ENCODE peak calls at places on chromosome 1, in six cellular contexts. P is H1, S is K562, Q is HCT116, F is GM12878, I is HepG2. V is an unnamed sample.

GRCh38 chr1:27545876-27546275 is 55.9 kb upstream of the WASF2 start:
- DNase-seq in P (no peak), S (no peak), Q (no peak), F (no peak), I (no peak), V (no peak)

GRCh38 chr1:27341525-27342252 is at the start of gene SYTL1:
- DNase-seq in P (no peak), S (peak), Q (peak), F (no peak), I (peak), V (no peak)

GRCh38 chr1:210362526-210362925 is 33.8 kb downstream of the HHAT start:
- DNase-seq in P (no peak), S (no peak), Q (no peak), F (no peak), I (no peak), V (no peak)

GRCh38 chr1:226814751-226815496 is 55.5 kb upstream of the PSEN2 start:
- DNase-seq in P (no peak), S (no peak), Q (peak), F (no peak), I (no peak), V (no peak)

GRCh38 chr1:230917284-230918135 is 49.2 kb upstream of the C1orf198 start:
- DNase-seq in P (peak), S (peak), Q (peak), F (peak), I (peak), V (peak)

GRCh38 chr1:64864018-64864945 is 102.1 kb downstream of the JAK1 start:
- DNase-seq in P (no peak), S (peak), Q (peak), F (peak), I (no peak), V (no peak)

GRCh38 chr1:53065391-53065790 is 3.4 kb downstream of the PODN start:
- DNase-seq in P (no peak), S (no peak), Q (no peak), F (no peak), I (no peak), V (no peak)

GRCh38 chr1:3650248-3651010 is 526 bp upstream of the WRAP73 start:
- DNase-seq in P (no peak), S (no peak), Q (no peak), F (no peak), I (no peak), V (no peak)

GRCh38 chr1:94265931-94266330 is 28.5 kb upstream of the ARHGAP29 start:
- DNase-seq in P (no peak), S (no peak), Q (no peak), F (no peak), I (no peak), V (no peak)

GRCh38 chr1:230568008-230568407 is 74.3 kb upstream of the COG2 start:
- DNase-seq in P (no peak), S (no peak), Q (peak), F (no peak), I (peak), V (peak)

GRCh38 chr1:187696092-187696491 is 867.3 kb downstream of the PLA2G4A start:
- DNase-seq in P (no peak), S (no peak), Q (no peak), F (no peak), I (no peak), V (no peak)

GRCh38 chr1:164320780-164321683 is 238.0 kb upstream of the PBX1 start:
- DNase-seq in P (peak), S (no peak), Q (no peak), F (no peak), I (no peak), V (peak)

GRCh38 chr1:211814313-211814712 is 16.2 kb downstream of the LPGAT1 start:
- DNase-seq in P (no peak), S (no peak), Q (no peak), F (no peak), I (no peak), V (no peak)

GRCh38 chr1:25033828-25034451 is 103.9 kb upstream of the RUNX3 start:
- DNase-seq in P (no peak), S (no peak), Q (no peak), F (no peak), I (no peak), V (no peak)

GRCh38 chr1:207244409-207244801 is 77.1 kb upstream of the CD55 start:
- DNase-seq in P (no peak), S (no peak), Q (no peak), F (no peak), I (no peak), V (no peak)

GRCh38 chr1:159854101-159854692 is 8.3 kb downstream of the VSIG8 start:
- DNase-seq in P (no peak), S (no peak), Q (no peak), F (no peak), I (no peak), V (peak)

GRCh38 chr1:93735722-93736121 is 54.1 kb upstream of the BCAR3 start:
- DNase-seq in P (no peak), S (no peak), Q (no peak), F (no peak), I (no peak), V (no peak)

GRCh38 chr1:145849356-145850165 is 4.1 kb downstream of the NUDT17 start:
- DNase-seq in P (no peak), S (peak), Q (no peak), F (no peak), I (no peak), V (peak)

GRCh38 chr1:28144203-28145135 is 32.0 kb downstream of the PTAFR start:
- DNase-seq in P (no peak), S (peak), Q (no peak), F (peak), I (peak), V (no peak)

GRCh38 chr1:29372108-29372507 is 135.8 kb downstream of the PTPRU start:
- DNase-seq in P (no peak), S (no peak), Q (no peak), F (no peak), I (no peak), V (no peak)

GRCh38 chr1:5200006-5200405 is 545.6 kb downstream of the AJAP1 start:
- DNase-seq in P (no peak), S (no peak), Q (no peak), F (no peak), I (no peak), V (no peak)

GRCh38 chr1:156749429-156750118 is 1.9 kb downstream of the HDGF start:
- DNase-seq in P (no peak), S (no peak), Q (no peak), F (no peak), I (peak), V (no peak)

GRCh38 chr1:172394167-172394751 is 26.2 kb upstream of the C1orf105 start:
- DNase-seq in P (no peak), S (no peak), Q (no peak), F (peak), I (peak), V (no peak)

GRCh38 chr1:1683104-1683905 is 9.3 kb downstream of the SLC35E2B start:
- DNase-seq in P (no peak), S (peak), Q (no peak), F (no peak), I (no peak), V (no peak)

GRCh38 chr1:165910764-165911421 is 83.5 kb downstream of the UCK2 start:
- DNase-seq in P (no peak), S (no peak), Q (no peak), F (no peak), I (peak), V (no peak)

GRCh38 chr1:145720556-145720877 is 1.2 kb downstream of the CD160 start:
- DNase-seq in P (no peak), S (no peak), Q (peak), F (no peak), I (no peak), V (no peak)

GRCh38 chr1:209672705-209673630 is 2.2 kb upstream of the G0S2 start:
- DNase-seq in P (no peak), S (no peak), Q (no peak), F (peak), I (no peak), V (no peak)

GRCh38 chr1:38310079-38310478 is 263.5 kb upstream of the POU3F1 start:
- DNase-seq in P (no peak), S (peak), Q (no peak), F (no peak), I (no peak), V (no peak)

GRCh38 chr1:31413405-31414005 is 492 bp downstream of the SERINC2 start:
- DNase-seq in P (no peak), S (peak), Q (no peak), F (no peak), I (no peak), V (peak)

GRCh38 chr1:221839794-221840395 is 98.0 kb upstream of the DUSP10 start:
- DNase-seq in P (no peak), S (no peak), Q (peak), F (peak), I (peak), V (no peak)

DNA sequence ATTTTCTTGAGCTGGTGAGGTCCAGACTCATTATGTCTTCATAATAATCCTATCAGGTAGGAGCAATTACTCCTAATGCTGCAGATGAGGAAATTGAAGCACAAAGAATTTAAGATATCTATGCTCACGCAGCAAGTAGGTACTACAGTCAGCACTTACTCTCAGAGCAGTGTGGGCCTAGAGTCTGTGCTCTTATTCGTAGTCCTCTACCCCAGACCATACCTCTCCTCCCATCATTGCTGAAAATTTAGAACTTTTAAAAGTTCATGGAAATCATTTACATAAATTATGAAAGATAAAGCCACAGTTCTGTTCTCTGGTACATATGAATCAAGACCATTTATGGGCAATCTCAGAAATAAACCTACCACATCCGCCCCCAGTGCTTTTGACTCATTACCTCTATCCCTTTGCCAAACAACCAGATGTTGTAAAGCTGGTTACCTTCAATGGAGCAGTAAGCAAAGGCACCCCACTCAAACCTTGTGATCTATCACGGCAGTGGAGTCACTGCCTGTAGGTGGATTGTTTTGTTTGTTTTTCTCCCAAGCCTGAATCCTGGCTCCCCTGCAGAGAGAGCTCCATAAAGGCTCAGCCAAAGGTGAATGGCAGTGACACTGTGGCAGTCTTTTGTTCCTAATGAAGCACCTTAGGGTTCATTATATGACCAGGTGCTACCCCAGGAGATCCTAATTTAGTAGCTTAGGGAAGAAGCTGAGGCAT is 20.9 kb upstream of the MAN1A2 start:
- DNase-seq in P (no peak), S (no peak), Q (no peak), F (no peak), I (no peak), V (no peak)
- TF ChIP-seq ZNF274 in P (no peak), S (no peak), Q (no peak), F (no peak), I (no peak), V (no peak)

DNA sequence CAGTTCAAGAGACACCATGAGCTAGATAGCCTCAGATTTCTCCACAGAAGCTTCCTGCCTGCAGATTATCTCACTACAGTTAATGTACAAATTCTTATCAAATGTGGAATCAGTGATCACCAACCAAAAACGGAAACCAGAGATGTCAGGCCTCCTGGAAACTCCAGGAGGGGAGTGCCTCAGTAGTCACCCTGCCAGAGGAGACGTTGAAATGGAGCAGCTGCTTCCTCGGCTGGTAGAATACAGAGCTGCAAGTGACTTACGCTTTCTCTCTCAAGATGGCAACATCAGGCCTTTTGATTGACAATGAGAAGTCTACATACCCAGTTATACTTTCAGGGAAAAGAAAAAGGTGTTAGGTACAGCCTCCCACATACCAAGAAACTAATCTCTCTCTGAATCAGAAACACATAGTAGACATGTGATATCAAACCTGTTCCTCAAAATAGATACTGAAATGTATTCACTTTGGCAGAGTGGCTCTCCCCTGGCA is 52.2 kb downstream of the ACP6 start:
- DNase-seq in P (no peak), S (no peak), Q (no peak), F (no peak), I (no peak), V (no peak)
- H3K9ac ChIP-seq in P (no peak), S (no peak), Q (no peak), F (no peak), I (no peak), V (no peak)

DNA sequence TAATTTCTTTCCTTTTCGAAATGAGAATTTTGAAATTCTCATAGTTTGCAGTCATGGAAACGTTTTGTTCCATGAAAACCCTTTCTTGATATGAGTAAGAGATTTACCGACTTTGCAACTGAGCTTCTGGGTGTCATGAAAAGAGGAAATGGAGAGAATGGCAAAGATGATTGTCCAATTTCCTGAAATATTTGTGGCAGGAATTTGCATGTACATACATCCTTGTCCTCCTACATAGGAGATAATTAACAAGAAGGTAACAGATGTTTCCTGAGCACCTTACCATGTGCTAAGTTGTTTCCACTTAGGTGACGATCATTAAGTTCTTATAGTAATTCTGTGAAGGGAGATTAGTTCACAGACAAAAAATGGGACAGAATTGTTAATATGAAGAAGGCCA is 170.7 kb downstream of the NEGR1 start:
- DNase-seq in P (no peak), S (no peak), Q (no peak), F (no peak), I (no peak), V (no peak)
- TF ChIP-seq ZNF274 in P (no peak), S (no peak), Q (no peak), F (no peak), I (no peak), V (no peak)

GRCh38 chr1:200971955-200972711 is 51.4 kb downstream of the KIF21B start:
- DNase-seq in P (peak), S (peak), Q (peak), F (no peak), I (peak), V (peak)
- H3K9ac ChIP-seq in P (no peak), S (no peak), Q (no peak), F (no peak), I (no peak), V (no peak)

DNA sequence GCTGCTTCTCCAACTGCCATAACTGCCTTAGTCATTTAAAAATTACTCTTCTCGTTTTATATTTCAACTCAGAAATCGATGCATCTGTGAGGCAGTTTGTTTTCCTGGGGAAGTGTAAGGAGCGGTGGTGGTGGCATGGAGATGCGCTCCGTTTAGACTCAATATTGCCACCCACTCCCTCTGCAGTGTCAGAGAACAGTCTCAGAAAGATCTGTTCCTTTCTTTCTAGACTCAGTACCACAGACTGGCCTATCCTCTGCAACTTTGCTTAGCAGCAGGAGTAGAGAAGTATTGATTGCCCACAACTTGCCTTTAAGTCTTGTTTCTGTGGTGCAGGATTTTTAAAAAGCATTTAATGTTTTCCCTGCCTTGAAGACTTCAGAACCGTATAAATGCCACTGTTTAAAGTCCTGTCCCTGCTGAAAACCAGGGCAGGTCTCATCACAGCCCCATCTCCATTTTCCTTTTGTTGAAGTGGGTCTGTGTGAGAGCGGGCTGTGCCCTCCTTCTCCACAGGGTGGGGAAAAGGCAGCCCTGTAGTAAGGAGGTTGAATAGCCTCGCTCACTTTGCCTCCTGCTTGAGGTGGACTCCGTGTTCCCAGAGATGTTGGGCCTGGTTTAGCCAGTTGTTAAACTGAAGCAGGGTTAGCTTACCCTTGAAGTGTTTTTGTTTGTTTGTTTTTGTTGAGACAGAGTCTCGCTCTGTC is 105.2 kb downstream of the NFIA start:
- DNase-seq in P (no peak), S (no peak), Q (no peak), F (no peak), I (no peak), V (no peak)
- TF ChIP-seq ZNF274 in P (no peak), S (no peak), Q (no peak), F (no peak), I (no peak), V (no peak)

GRCh38 chr1:41435570-41436178 is 48.8 kb downstream of the EDN2 start:
- DNase-seq in P (peak), S (no peak), Q (no peak), F (no peak), I (no peak), V (peak)

GRCh38 chr1:41434748-41435449 is 49.6 kb downstream of the EDN2 start:
- DNase-seq in P (no peak), S (no peak), Q (no peak), F (no peak), I (no peak), V (no peak)

GRCh38 chr1:41433501-41433900 is 51.0 kb downstream of the EDN2 start:
- DNase-seq in P (no peak), S (no peak), Q (no peak), F (no peak), I (no peak), V (no peak)

GRCh38 chr1:41432481-41433280 is 51.8 kb downstream of the EDN2 start:
- DNase-seq in P (peak), S (peak), Q (peak), F (no peak), I (peak), V (peak)

DNA sequence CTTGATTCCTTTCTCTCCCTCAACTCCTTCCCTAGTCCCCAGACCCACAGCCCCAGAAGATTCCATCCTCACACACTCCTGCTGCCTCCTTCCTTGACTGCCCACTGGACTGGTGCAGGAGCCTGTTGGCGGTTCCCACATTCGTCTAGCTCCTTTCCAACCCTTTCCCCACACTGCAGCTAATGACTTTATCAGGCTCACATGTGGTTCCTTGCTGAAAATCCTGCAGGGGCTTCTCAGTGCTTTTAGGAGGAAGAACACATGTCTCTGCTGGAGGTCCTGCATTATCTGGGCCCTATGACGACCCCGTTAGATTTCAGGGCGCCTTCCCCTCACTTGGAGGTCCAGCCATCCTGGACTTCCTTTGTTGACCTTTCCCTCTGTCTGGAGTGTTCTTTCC is 50.2 kb downstream of the EDN2 start:
- DNase-seq in P (no peak), S (no peak), Q (no peak), F (no peak), I (no peak), V (no peak)
- H3K9ac ChIP-seq in P (no peak), S (no peak), Q (no peak), F (no peak), I (no peak), V (peak)

GRCh38 chr1:116332461-116332860 is 40.6 kb upstream of the ATP1A1 start:
- DNase-seq in P (no peak), S (no peak), Q (no peak), F (no peak), I (no peak), V (no peak)
- TF ChIP-seq ZNF274 in P (no peak), S (no peak), Q (no peak), F (no peak), I (no peak), V (no peak)

GRCh38 chr1:88982055-88982454 is 10.4 kb downstream of the KYAT3 start:
- DNase-seq in P (no peak), S (no peak), Q (no peak), F (no peak), I (no peak), V (no peak)

GRCh38 chr1:88985692-88986091 is 6.7 kb downstream of the KYAT3 start:
- DNase-seq in P (no peak), S (no peak), Q (peak), F (no peak), I (no peak), V (no peak)

GRCh38 chr1:88983791-88984552 is 8.5 kb downstream of the KYAT3 start:
- DNase-seq in P (no peak), S (peak), Q (peak), F (no peak), I (peak), V (no peak)

GRCh38 chr1:88985033-88985432 is 7.4 kb downstream of the KYAT3 start:
- DNase-seq in P (no peak), S (no peak), Q (peak), F (no peak), I (peak), V (no peak)

DNA sequence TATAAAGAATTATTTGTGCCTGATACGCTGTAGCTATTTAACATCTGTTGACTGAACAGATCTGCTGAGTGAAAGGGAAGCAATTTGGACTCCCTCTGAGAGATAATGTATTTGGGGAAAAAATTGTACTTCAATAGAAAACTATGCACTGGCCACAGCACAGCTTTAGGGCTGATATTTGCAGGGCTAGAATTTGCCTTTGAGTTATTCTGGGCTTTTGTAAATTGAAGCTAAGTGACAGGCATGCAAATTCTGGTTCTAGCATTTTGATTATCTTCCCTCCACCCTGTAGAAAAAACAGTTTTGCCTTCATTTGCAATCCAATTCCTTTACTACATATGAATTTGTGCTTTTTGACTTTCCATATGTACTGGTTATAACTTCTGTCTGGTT is 7.9 kb downstream of the KYAT3 start:
- DNase-seq in P (no peak), S (no peak), Q (no peak), F (no peak), I (no peak), V (no peak)
- H3K9ac ChIP-seq in P (no peak), S (no peak), Q (peak), F (no peak), I (no peak), V (no peak)